ENCODE peak calls at places on chromosomes 11 and 22, in four cellular contexts. G is HCT116, U is body of pancreas, H is right lobe of liver. Q is an unnamed sample.

GRCh38 chr22:17672417-17672991 is 33.9 kb downstream of the BCL2L13 start:
- ATAC-seq in G (no peak), H (no peak), U (no peak), Q (no peak)

GRCh38 chr11:16099501-16099900 is 256.8 kb downstream of the SOX6 start:
- ATAC-seq in G (no peak), H (no peak), U (no peak), Q (no peak)

GRCh38 chr11:106950067-106950491 is 68.2 kb downstream of the GUCY1A2 start:
- ATAC-seq in U (no peak), H (no peak), G (no peak), Q (no peak)

GRCh38 chr11:8794677-8795103 is 112.1 kb downstream of the RPL27A start:
- ATAC-seq in U (peak; percentile 96), H (peak; percentile 91), G (peak; percentile 92), Q (no peak)

GRCh38 chr11:83115551-83115950 is 41.4 kb upstream of the PCF11 start:
- ATAC-seq in H (peak; percentile 35), G (no peak), U (no peak), Q (peak; percentile 53)

GRCh38 chr11:12099132-12099873 is 11.1 kb upstream of the MICAL2 start:
- ATAC-seq in H (no peak), G (no peak), U (no peak), Q (no peak)

GRCh38 chr11:28107331-28107725 is 628 bp downstream of the KIF18A start:
- ATAC-seq in H (no peak), U (no peak), G (peak; percentile 2), Q (no peak)

GRCh38 chr22:47238886-47239860 is 476.7 kb downstream of the TBC1D22A start:
- ATAC-seq in U (no peak), G (no peak), H (no peak), Q (no peak)

GRCh38 chr11:102705626-102706025 is at the start of gene MMP27:
- ATAC-seq in U (no peak), H (no peak), G (no peak), Q (peak; percentile 22)

GRCh38 chr11:9626778-9627394 is 37.0 kb upstream of the SWAP70 start:
- ATAC-seq in U (no peak), H (peak; percentile 68), G (no peak), Q (no peak)

GRCh38 chr22:33487041-33487716 is 429.0 kb upstream of the SYN3 start:
- ATAC-seq in H (no peak), U (no peak), G (no peak), Q (no peak)

GRCh38 chr11:31936309-31936708 is 125.2 kb upstream of the PAX6 start:
- ATAC-seq in U (no peak), G (no peak), H (no peak), Q (no peak)

GRCh38 chr22:45997077-45997774 is 20.3 kb upstream of the WNT7B start:
- ATAC-seq in U (peak; percentile 70), G (no peak), H (peak; percentile 81), Q (peak; percentile 90)

GRCh38 chr11:57071829-57072228 is 83.1 kb downstream of the OR5AK2 start:
- ATAC-seq in H (no peak), G (no peak), U (no peak), Q (no peak)

GRCh38 chr22:46362221-46362933 is 26.9 kb downstream of the TRMU start:
- ATAC-seq in U (peak; percentile 49), H (peak; percentile 85), G (no peak), Q (no peak)

GRCh38 chr22:31646186-31647019 is 15.6 kb downstream of the PISD start:
- ATAC-seq in U (peak; percentile 50), H (no peak), G (peak; percentile 92), Q (no peak)

GRCh38 chr11:1108246-1108900 is 33.7 kb downstream of the MUC2 start:
- ATAC-seq in H (no peak), U (no peak), G (no peak), Q (no peak)

GRCh38 chr11:117378966-117379865 is 51.6 kb downstream of the CEP164 start:
- ATAC-seq in U (no peak), H (peak; percentile 38), G (no peak), Q (no peak)

GRCh38 chr11:87454246-87454645 is 416.5 kb downstream of the TMEM135 start:
- ATAC-seq in H (no peak), U (no peak), G (no peak), Q (no peak)

GRCh38 chr22:39215430-39216142 is 29.2 kb downstream of the PDGFB start:
- ATAC-seq in G (peak; percentile 42), U (no peak), H (no peak), Q (no peak)

GRCh38 chr11:13076961-13077360 is 67.8 kb downstream of the RASSF10 start:
- ATAC-seq in G (no peak), U (no peak), H (no peak), Q (no peak)

GRCh38 chr11:47184711-47185304 is 1.4 kb downstream of the PACSIN3 start:
- ATAC-seq in H (peak; percentile 61), G (no peak), U (no peak), Q (no peak)

GRCh38 chr11:122100222-122101080 is 15.6 kb downstream of the BLID start:
- ATAC-seq in H (no peak), U (peak; percentile 54), G (no peak), Q (peak; percentile 54)

GRCh38 chr11:125939081-125939521 is 6.7 kb upstream of the VSIG10L2 start:
- ATAC-seq in G (no peak), H (no peak), U (no peak), Q (no peak)

GRCh38 chr11:121521145-121522042 is 68.6 kb upstream of the SORL1-AS1 start:
- ATAC-seq in G (no peak), U (no peak), H (no peak), Q (no peak)

GRCh38 chr22:20207277-20208025 is 56.6 kb upstream of the CCDC188 start:
- ATAC-seq in G (no peak), U (no peak), H (no peak), Q (no peak)

GRCh38 chr11:12167098-12167999 is 57.0 kb downstream of the MICAL2 start:
- ATAC-seq in G (peak; percentile 64), H (peak; percentile 32), U (no peak), Q (peak; percentile 34)

GRCh38 chr22:50171319-50171964 is 911 bp downstream of the PANX2 start:
- ATAC-seq in G (no peak), U (no peak), H (peak; percentile 17), Q (no peak)

GRCh38 chr11:72969894-72970335 is 155.7 kb downstream of the ATG16L2 start:
- ATAC-seq in G (no peak), U (no peak), H (no peak), Q (no peak)

GRCh38 chr22:31243339-31244043 is 31.4 kb downstream of the LIMK2 start:
- ATAC-seq in H (no peak), U (no peak), G (peak; percentile 67), Q (no peak)

GRCh38 chr11:114616516-114616915 is 20.9 kb upstream of the NXPE4 start:
- ATAC-seq in H (no peak), G (no peak), U (no peak), Q (no peak)
- H3K9me3 ChIP-seq in H (no peaks in the 10 kb centered on the region), G (peaks cover 16% of the 10 kb centered on the region), U (no peaks in the 10 kb centered on the region), Q (peaks cover 13% of the 10 kb centered on the region)

GRCh38 chr11:65354265-65355012 is at the start of gene TIGD3:
- ATAC-seq in U (peak; percentile 97), G (peak; percentile 96), H (peak; percentile 86), Q (peak; percentile 98)
- TF ChIP-seq POLR2A in U (peak; percentile 35), G (peak; percentile 69), H (peak; percentile 71), Q (peak; percentile 71)

GRCh38 chr11:58994171-58994570 is 54.9 kb downstream of the GLYATL1 start:
- ATAC-seq in G (no peak), U (no peak), H (no peak), Q (no peak)

GRCh38 chr11:58998480-58999290 is 59.4 kb downstream of the GLYATL1 start:
- ATAC-seq in G (no peak), H (peak; percentile 80), U (peak; percentile 75), Q (no peak)

GRCh38 chr11:59000007-59000406 is 60.7 kb downstream of the GLYATL1 start:
- ATAC-seq in U (no peak), H (no peak), G (no peak), Q (no peak)

DNA sequence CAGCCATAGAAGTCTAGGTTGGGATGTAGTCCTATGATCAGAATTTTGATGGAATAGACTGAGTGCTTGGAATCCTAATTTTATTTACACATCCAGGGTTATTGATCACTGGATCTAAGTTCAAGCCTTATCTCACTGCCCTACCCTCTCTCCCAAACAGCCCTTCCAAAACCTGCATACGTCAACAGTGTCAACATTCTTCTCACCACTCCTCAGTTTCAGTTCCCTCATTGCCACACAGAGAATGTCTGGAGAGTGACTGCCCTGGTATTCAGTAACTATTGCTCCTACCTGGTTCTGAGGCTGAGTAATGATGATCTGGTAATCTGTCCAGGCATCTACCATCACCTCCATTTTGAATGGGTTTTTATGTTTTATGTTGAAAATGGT is 60.0 kb downstream of the GLYATL1 start:
- ATAC-seq in G (no peak), U (peak; percentile 87), H (peak; percentile 93), Q (no peak)
- H3K27me3 ChIP-seq in G (peaks cover 21% of the 10 kb centered on the region), U (no peaks in the 10 kb centered on the region), H (no peaks in the 10 kb centered on the region), Q (no peaks in the 10 kb centered on the region)

GRCh38 chr11:20112291-20113146 is 47.8 kb downstream of the DBX1 start:
- ATAC-seq in G (peak; percentile 87), U (peak; percentile 93), H (peak; percentile 64), Q (peak; percentile 96)
- H3K9me3 ChIP-seq in G (no peaks in the 10 kb centered on the region), U (no peaks in the 10 kb centered on the region), H (no peaks in the 10 kb centered on the region), Q (no peaks in the 10 kb centered on the region)

GRCh38 chr11:124876818-124877630 is 11.8 kb downstream of the ROBO3 start:
- ATAC-seq in U (no peak), G (no peak), H (no peak), Q (no peak)
- TF ChIP-seq POLR2A in U (no peak), G (no peak), H (no peak), Q (no peak)

DNA sequence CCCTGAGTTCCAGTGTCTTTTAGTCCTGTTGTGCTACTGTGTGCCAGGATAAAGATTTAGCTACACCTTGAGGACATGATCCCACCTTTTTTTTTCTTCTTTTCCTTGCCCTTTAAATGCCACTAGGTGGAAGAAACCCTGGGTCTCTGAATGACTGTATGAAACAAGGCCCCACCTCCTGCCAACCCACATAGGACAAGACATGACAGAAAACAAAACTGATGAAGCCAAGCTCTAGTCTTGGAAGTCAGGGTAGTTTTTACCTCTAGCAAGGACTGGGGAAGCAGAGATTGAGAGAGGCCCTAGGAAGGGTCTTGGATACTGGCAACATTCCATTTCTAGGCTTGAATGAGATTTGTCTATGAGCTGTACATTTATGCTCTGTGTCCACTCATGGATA is 410.7 kb downstream of the MIAT start:
- ATAC-seq in U (no peak), G (no peak), H (no peak), Q (no peak)
- H3K27me3 ChIP-seq in U (no peaks in the 10 kb centered on the region), G (peaks cover 85% of the 10 kb centered on the region), H (no peaks in the 10 kb centered on the region), Q (peaks cover 17% of the 10 kb centered on the region)

DNA sequence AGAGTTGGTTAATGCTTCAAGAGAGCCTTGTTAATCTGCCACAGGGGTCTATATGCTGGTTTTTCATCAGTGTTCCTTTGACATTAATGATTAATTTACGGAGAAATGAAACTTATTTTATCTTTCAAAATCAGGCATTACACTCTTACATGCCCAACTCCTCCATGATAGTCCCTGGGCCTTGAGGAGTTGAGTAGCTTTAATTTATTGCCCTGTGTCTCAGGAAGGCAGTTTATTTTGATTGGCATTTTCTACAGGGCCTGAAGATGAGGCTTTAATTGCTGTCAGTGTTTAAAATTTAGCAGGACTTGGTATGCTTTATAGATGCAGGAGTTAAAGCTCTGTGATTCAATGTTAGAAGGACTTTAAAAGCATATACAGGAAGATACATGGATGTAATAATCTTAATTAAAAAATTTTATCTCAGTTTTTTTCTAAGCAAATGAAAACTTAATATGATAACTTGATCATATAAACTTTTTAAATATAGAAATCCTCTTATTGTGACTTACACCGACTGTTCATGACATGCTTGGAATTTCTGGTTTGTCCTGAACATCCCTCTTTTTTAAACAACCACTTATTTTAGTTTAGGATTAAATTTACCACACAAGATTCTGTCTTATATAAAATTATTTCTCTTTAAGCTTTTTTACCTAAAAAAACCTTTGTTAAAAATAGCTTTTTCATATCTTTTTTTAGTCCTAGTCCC is 12.2 kb downstream of the GLYAT start:
- ATAC-seq in H (no peak), G (no peak), U (no peak), Q (no peak)
- H3K9me3 ChIP-seq in H (no peaks in the 10 kb centered on the region), G (no peaks in the 10 kb centered on the region), U (no peaks in the 10 kb centered on the region), Q (no peaks in the 10 kb centered on the region)

GRCh38 chr22:43183496-43184263 is 3.3 kb downstream of the TTLL12 start:
- ATAC-seq in H (no peak), U (no peak), G (no peak), Q (no peak)
- TF ChIP-seq POLR2A in H (no peak), U (no peak), G (peak; percentile 28), Q (no peak)